ENCODE peak calls at places on chromosomes 4 and X, in five cellular contexts. P is suprapubic skin, M is A549, A is tibial nerve, U is SK-N-SH. F is an unnamed sample.

GRCh38 chrX:42776195-42776594 is 1.8 kb downstream of the PPP1R2C start:
- DNase-seq in P (no peak), U (no peak), M (no peak), A (no peak), F (no peak)

GRCh38 chr4:74738756-74739155 is 55.6 kb downstream of the BTC start:
- DNase-seq in A (no peak), P (no peak), M (no peak), U (no peak), F (no peak)

GRCh38 chr4:7762376-7763040 is 177.2 kb downstream of the AFAP1 start:
- DNase-seq in A (no peak), U (no peak), M (no peak), P (no peak), F (no peak)

GRCh38 chr4:81790477-81790876 is 318.8 kb upstream of the RASGEF1B start:
- DNase-seq in A (no peak), M (no peak), P (no peak), U (no peak), F (no peak)

GRCh38 chrX:120697053-120697452 is 67.2 kb upstream of the C1GALT1C1 start:
- DNase-seq in U (no peak), A (no peak), P (no peak), M (no peak), F (no peak)

GRCh38 chrX:85992811-85993229 is 54.5 kb downstream of the CHM start:
- DNase-seq in M (no peak), P (no peak), U (no peak), A (no peak), F (no peak)

GRCh38 chrX:150044556-150044955 is 106.3 kb upstream of the EOLA2 start:
- DNase-seq in P (no peak), M (no peak), A (no peak), U (no peak), F (no peak)

GRCh38 chrX:46294234-46294633 is 251.0 kb downstream of the ZNF674 start:
- DNase-seq in A (no peak), P (no peak), U (no peak), M (no peak), F (no peak)

GRCh38 chr4:97560009-97560408 is 583.3 kb downstream of the STPG2 start:
- DNase-seq in P (no peak), U (no peak), A (no peak), M (no peak), F (no peak)

GRCh38 chr4:54897590-54897989 is 227.8 kb downstream of the KDR start:
- DNase-seq in A (no peak), U (no peak), P (no peak), M (no peak), F (no peak)

GRCh38 chr4:169266081-169266480 is 4.7 kb downstream of the SH3RF1 start:
- DNase-seq in P (no peak), M (no peak), A (no peak), U (no peak), F (no peak)

GRCh38 chr4:126427781-126428360 is 1113.1 kb downstream of the FAT4 start:
- DNase-seq in P (no peak), A (no peak), U (no peak), M (no peak), F (no peak)

GRCh38 chr4:25075851-25076250 is 45.1 kb upstream of the LGI2 start:
- DNase-seq in M (no peak), P (no peak), U (no peak), A (no peak), F (no peak)

GRCh38 chr4:39429476-39430310 is 23.0 kb downstream of the KLB start:
- DNase-seq in P (no peak), M (no peak), A (no peak), U (no peak), F (no peak)

GRCh38 chr4:184408711-184409081 is 65.7 kb downstream of the IRF2 start:
- DNase-seq in A (no peak), P (no peak), U (no peak), M (no peak), F (no peak)
- TF ChIP-seq EP300 in A (no peak), P (no peak), U (no peak), M (no peak), F (no peak)

GRCh38 chr4:95546866-95547707 is 1.7 kb downstream of the UNC5C start:
- DNase-seq in A (no peak), P (no peak), M (no peak), U (peak), F (no peak)
- TF ChIP-seq EP300 in A (no peak), P (no peak), M (no peak), U (no peak), F (no peak)

DNA sequence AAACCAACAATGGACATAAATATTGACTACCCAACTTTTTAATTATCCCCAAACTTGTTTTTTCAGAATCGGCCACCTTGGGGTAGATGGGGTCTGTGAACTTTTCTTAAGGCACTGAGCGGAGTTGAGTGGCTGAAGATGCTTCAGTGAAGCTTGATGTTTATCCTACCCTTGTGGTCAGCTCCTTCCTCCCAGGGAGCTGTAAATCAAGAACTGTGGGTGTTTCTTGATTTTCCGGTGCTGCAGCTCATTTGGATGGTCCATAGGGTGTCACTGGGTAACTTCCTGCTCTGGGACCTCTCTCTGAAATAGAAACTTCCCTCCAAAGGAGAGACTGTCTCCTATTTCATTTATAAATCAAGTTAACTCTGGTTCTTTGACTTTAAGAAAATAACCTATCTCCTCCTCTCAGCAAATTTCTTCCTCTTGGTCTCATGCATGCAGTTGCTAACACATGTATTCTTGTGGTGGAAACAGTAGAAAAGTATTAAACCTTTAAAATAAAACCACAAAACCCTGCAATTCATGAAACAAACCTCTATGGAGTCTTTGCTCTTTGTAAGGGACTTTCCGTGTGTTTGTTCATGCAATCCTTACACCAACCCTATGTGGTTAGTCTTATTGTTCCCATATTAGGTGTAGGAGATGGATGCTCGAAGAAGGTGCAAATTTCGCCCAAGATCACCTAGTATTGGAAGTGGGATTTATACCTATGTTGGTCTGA is 110.3 kb downstream of the SHROOM3 start:
- DNase-seq in A (no peak), M (no peak), U (no peak), P (no peak), F (no peak)
- TF ChIP-seq EP300 in A (no peak), M (no peak), U (no peak), P (no peak), F (no peak)

GRCh38 chr4:93480452-93480851 is 348.1 kb upstream of the ATOH1 start:
- DNase-seq in M (no peak), A (no peak), U (no peak), P (no peak), F (no peak)
- TF ChIP-seq EP300 in M (no peak), A (no peak), U (no peak), P (no peak), F (no peak)

GRCh38 chr4:145808848-145809512 is 129.0 kb downstream of the C4orf51 start:
- DNase-seq in P (no peak), M (no peak), A (no peak), U (no peak), F (no peak)

GRCh38 chr4:145804134-145804533 is 124.2 kb downstream of the C4orf51 start:
- DNase-seq in M (no peak), U (no peak), P (no peak), A (peak), F (no peak)

GRCh38 chr4:145812902-145813301 is 125.7 kb downstream of the ZNF827 start:
- DNase-seq in P (no peak), M (peak), A (no peak), U (no peak), F (no peak)

GRCh38 chr4:145805490-145805889 is 125.5 kb downstream of the C4orf51 start:
- DNase-seq in A (no peak), M (no peak), U (no peak), P (no peak), F (no peak)

DNA sequence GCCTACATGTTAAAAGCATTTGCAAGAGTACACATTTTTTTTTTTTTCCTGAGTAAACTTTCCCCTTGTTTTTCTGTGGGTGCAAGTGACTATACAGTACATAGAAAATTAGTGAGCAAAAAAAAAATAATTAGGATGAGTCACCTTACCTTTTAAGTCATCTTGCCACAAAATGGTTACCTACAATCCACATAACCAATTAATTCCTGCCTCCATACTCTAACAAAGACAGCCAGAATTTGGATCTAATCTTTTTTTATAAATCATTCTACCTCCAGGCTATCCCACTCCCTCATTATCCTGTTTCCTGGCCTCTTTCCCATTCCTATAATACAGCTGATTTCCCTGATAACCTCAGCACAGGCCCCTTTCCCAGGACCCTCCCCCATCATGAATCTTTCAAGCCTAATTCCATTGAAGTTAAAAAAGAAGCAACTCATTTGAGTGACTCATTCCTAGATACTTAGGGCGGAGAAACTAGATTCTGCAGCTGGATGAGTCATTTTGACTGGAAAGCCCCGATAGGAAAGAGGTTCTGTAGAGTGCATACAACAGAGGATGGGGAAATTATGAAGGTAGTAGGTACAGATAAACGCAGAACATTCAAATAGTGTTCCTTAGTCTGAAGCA is 128.2 kb downstream of the C4orf51 start:
- DNase-seq in M (peak), U (peak), A (no peak), P (no peak), F (no peak)
- TF ChIP-seq EP300 in M (peak), U (peak), A (no peak), P (no peak), F (no peak)

GRCh38 chr4:184342167-184342856 is 124.6 kb upstream of the ENPP6 start:
- DNase-seq in P (peak), U (no peak), A (no peak), M (no peak), F (no peak)

GRCh38 chr4:184344435-184344834 is 126.8 kb upstream of the ENPP6 start:
- DNase-seq in P (no peak), A (no peak), U (no peak), M (no peak), F (no peak)

GRCh38 chr4:184344899-184345572 is 127.4 kb upstream of the ENPP6 start:
- DNase-seq in U (peak), M (no peak), P (no peak), A (no peak), F (no peak)

GRCh38 chr4:184345573-184345922 is 127.9 kb upstream of the ENPP6 start:
- DNase-seq in A (peak), U (no peak), M (no peak), P (no peak), F (no peak)

GRCh38 chr4:184343400-184344177 is 125.9 kb upstream of the ENPP6 start:
- DNase-seq in M (peak), A (peak), U (peak), P (peak), F (peak)
- TF ChIP-seq EP300 in M (no peak), A (peak), U (no peak), P (no peak), F (no peak)

GRCh38 chr4:78667764-78668163 is 108.4 kb upstream of the BMP2K start:
- DNase-seq in M (no peak), U (no peak), A (no peak), P (no peak), F (no peak)
- TF ChIP-seq EP300 in M (no peak), U (no peak), A (peak), P (no peak), F (no peak)